ENCODE peak calls at places on chromosomes 3 and 15, in five cellular contexts. K is heart left ventricle, B is gastrocnemius medialis, I is tibial nerve, H is upper lobe of left lung. E is an unnamed sample.

GRCh38 chr15:63971904-63972303 is 74.4 kb downstream of the DAPK2 start:
- DNase-seq in K (no peak), B (no peak), I (no peak), H (no peak), E (no peak)

GRCh38 chr15:68822818-68823217 is 2.1 kb upstream of the ANP32A start:
- DNase-seq in K (no peak), B (no peak), I (no peak), H (no peak), E (no peak)

GRCh38 chr3:168620854-168621253 is 525.1 kb upstream of the GOLIM4 start:
- DNase-seq in K (no peak), B (no peak), I (no peak), H (no peak), E (no peak)

GRCh38 chr15:60649845-60650548 is 171.1 kb upstream of the ICE2 start:
- DNase-seq in K (no peak), B (peak; percentile 22), I (no peak), H (no peak), E (no peak)

GRCh38 chr15:94653071-94653470 is 421.7 kb downstream of the MCTP2 start:
- DNase-seq in K (no peak), B (no peak), I (no peak), H (no peak), E (no peak)

GRCh38 chr15:89998923-89999675 is 2.0 kb upstream of the ZNF710 start:
- DNase-seq in K (no peak), B (no peak), I (no peak), H (peak; percentile 80), E (no peak)

GRCh38 chr3:159839561-159840379 is 148.9 kb upstream of the IL12A start:
- DNase-seq in K (no peak), B (no peak), I (no peak), H (peak; percentile 47), E (no peak)

GRCh38 chr3:31729573-31729972 is 196.8 kb downstream of the STT3B start:
- DNase-seq in K (no peak), B (no peak), I (no peak), H (no peak), E (no peak)

GRCh38 chr15:90046846-90047481 is 45.8 kb downstream of the ZNF710 start:
- DNase-seq in K (no peak), B (peak; percentile 86), I (no peak), H (peak; percentile 87), E (peak; percentile 73)

GRCh38 chr15:39529457-39529856 is 51.4 kb upstream of the THBS1 start:
- DNase-seq in K (no peak), B (no peak), I (no peak), H (no peak), E (no peak)

GRCh38 chr3:149080699-149081091 is 5.6 kb downstream of the HLTF start:
- DNase-seq in K (no peak), B (no peak), I (no peak), H (no peak), E (no peak)

GRCh38 chr3:109773006-109773405 is 435.7 kb upstream of the DPPA4 start:
- DNase-seq in K (no peak), B (no peak), I (no peak), H (no peak), E (no peak)

GRCh38 chr15:77642793-77643430 is 10.2 kb upstream of the LINGO1 start:
- DNase-seq in K (no peak), B (no peak), I (no peak), H (no peak), E (no peak)

GRCh38 chr15:94677202-94677790 is 445.9 kb downstream of the MCTP2 start:
- DNase-seq in K (no peak), B (no peak), I (no peak), H (no peak), E (no peak)

GRCh38 chr15:56325186-56325585 is 40.0 kb upstream of the TEX9 start:
- DNase-seq in K (no peak), B (no peak), I (no peak), H (no peak), E (no peak)

GRCh38 chr15:60396964-60397771 is 618 bp downstream of the ANXA2 start:
- DNase-seq in K (peak; percentile 71), B (peak; percentile 83), I (peak; percentile 53), H (peak; percentile 84), E (peak; percentile 69)

GRCh38 chr3:60294181-60294580 is 957.1 kb downstream of the FHIT start:
- DNase-seq in K (no peak), B (peak; percentile 10), I (no peak), H (no peak), E (no peak)
- H3K4me3 ChIP-seq in K (no peak overlapping the region), B (no peak overlapping the region), I (no peak overlapping the region), H (no peak overlapping the region), E (no peak overlapping the region)

GRCh38 chr15:36591534-36592411 is 12.3 kb downstream of the CDIN1 start:
- DNase-seq in K (peak; percentile 36), B (no peak), I (no peak), H (no peak), E (no peak)
- TF ChIP-seq CTCF in K (no peak), B (no peak), I (no peak), H (no peak), E (no peak)

GRCh38 chr3:120596116-120596852 is at the start of gene NDUFB4:
- DNase-seq in K (peak; percentile 97), B (peak; percentile 97), I (peak; percentile 87), H (peak; percentile 98), E (peak; percentile 95)
- TF ChIP-seq POLR2A in K (peak; percentile 26), B (peak; percentile 75), I (peak; percentile 86), H (peak; percentile 81), E (peak; percentile 69)

DNA sequence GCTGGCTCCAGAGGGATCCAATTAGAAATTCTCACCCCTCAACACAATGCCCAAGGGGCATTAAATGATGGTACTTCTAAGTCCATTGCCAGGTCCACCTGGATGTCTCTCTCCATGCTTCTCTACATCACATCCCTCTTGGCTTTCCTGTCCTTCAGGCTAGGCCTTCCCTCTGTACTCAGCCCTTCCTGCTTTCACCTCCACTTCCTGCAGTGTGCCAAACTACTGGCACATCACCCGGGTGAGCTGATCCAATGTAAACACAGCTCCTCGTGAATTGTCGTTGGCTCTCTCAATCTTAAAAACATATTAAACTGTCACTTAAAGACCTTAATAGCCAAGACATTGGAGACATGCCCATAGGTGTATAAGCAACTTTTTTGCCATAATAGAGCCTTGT is 4.0 kb downstream of the LMCD1 start:
- DNase-seq in K (no peak), B (no peak), I (no peak), H (peak; percentile 36), E (peak; percentile 55)
- H3K4me3 ChIP-seq in K (peak overlapping the region; percentile 59), B (peak overlapping the region; percentile 63), I (no peak overlapping the region), H (peak overlapping the region; percentile 52), E (no peak overlapping the region)

DNA sequence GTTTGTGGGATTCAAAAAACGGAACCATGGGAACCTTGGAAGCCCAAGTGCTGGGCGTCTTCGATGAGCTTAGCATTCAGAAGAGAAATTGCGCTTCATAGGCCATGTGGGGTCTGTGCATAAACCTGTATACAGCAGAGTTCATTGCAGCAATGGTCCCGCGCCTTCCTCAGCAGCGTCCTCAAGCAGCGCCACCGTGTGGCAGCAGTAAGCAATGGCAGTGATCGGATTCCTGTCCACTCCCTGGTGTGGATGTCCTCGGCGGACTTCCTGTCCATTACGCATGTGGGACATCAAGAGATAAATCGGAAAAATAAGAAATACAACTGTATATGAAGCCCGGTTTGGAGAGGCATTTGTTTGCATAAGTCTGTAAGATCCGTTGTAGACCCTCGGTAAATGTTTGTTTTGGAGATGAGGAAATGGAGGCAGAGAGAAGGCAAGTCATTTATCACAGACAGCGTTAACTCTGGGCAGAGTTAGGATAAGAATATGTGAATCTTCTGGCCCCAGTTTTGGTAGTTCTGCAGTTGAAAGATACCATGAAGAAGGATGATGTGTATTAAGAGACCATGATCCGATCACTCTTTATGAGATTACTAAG is 57.7 kb downstream of the CNTN4 start:
- DNase-seq in K (no peak), B (no peak), I (no peak), H (peak; percentile 22), E (no peak)
- TF ChIP-seq CTCF in K (no peak), B (no peak), I (peak; percentile 28), H (peak; percentile 18), E (no peak)

DNA sequence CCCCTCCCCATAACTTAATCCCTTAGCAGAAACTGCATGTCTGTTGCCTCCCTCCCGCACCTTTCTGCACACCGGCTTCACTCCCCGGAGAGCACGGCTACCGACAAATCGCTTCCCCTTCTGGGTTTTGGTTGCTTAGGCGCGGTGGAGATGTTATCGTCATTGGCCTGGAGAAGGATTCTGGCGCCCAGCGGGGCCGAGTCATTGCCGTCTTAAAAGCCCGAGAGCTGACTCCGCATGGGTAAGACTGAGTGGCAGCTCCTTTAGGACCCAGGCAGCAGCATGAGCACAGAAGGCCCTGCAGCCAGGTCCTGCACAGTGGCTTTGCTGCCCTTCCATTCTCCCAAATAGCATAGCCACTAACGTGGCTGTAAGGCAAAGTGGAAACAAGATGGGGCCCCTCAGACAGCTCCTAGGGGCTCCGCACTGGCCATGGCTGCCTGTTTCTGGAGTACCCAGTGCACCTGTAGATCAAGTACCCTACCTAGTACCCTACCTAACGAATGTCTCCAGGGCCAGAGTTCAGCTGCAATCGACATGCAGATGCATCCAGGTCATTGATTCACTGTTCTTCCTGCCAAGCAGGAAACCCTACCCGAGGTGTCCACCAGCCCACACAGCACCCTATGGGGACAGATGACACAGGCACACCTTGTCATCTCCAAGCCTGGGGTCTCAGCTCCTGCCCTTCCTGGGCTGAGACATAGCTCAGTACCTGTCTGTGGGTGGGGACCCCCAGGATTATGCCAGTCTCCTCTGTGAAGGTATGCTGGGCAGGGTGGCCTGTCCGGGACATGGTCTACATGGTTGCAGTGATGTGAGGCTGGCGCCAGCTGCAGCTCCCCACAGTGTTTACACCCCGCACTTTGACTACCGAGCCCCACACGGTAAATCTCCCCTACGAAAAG is 147.6 kb downstream of the LRRK1 start:
- DNase-seq in K (no peak), B (no peak), I (no peak), H (no peak), E (no peak)
- TF ChIP-seq POLR2A in K (no peak), B (no peak), I (no peak), H (no peak), E (no peak)

GRCh38 chr3:165196577-165197561 is 685 bp upstream of the SLITRK3 start:
- DNase-seq in K (no peak), B (no peak), I (no peak), H (no peak), E (no peak)
- H3K4me3 ChIP-seq in K (peak overlapping the region; percentile 49), B (peak overlapping the region; percentile 41), I (peak overlapping the region; percentile 48), H (peak overlapping the region; percentile 43), E (peak overlapping the region; percentile 38)

DNA sequence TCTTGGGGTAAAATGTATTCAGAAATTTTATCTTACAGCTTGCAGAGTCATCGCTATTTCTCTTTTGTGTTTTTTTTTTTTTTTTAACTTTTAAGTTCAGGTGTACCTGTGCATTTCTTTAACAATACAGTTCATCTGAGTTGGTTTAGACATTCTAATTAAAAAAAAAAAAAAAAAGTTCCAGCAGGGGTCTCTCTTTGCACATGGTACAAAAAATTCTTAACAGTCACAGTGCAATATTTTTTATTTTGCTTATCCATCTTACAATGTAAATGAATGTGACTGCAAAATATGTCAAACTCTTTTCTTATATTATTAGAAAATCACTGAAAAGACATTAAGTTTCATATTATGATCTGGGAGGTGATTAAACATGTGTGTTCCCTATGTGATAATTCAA is 47.5 kb upstream of the SLC9A9 start:
- DNase-seq in K (no peak), B (no peak), I (no peak), H (no peak), E (no peak)
- TF ChIP-seq CTCF in K (peak; percentile 32), B (no peak), I (no peak), H (no peak), E (no peak)